ENCODE peak calls at places on chromosomes 4 and X, in six cellular contexts. M is neural progenitor cell; D is HCT116; A is IMR-90; G is CD4-positive, alpha-beta T cell; U is kidney. Y is an unnamed sample.

GRCh38 chr4:62500296-62500695 is 1300.2 kb downstream of the ADGRL3 start:
- DNase-seq in M (no peak), D (no peak), A (no peak), G (no peak), U (no peak), Y (no peak)

GRCh38 chrX:154444001-154444754 is at the start of gene FAM50A:
- DNase-seq in M (peak; percentile 86), D (no peak), A (peak; percentile 42), G (peak; percentile 54), U (peak; percentile 92), Y (peak; percentile 50)

GRCh38 chrX:49960061-49960460 is 37.7 kb downstream of the CLCN5 start:
- DNase-seq in M (no peak), D (no peak), A (no peak), G (no peak), U (no peak), Y (no peak)

GRCh38 chr4:184163813-184164212 is 53.9 kb downstream of the ENPP6 start:
- DNase-seq in M (peak; percentile 88), D (no peak), A (peak; percentile 6), G (no peak), U (no peak), Y (peak; percentile 64)

GRCh38 chr4:123755655-123756054 is 359.1 kb downstream of the SPRY1 start:
- DNase-seq in M (no peak), D (no peak), A (no peak), G (no peak), U (no peak), Y (no peak)

GRCh38 chr4:29453421-29453820 is 1266.7 kb upstream of the PCDH7 start:
- DNase-seq in M (no peak), D (no peak), A (no peak), G (no peak), U (no peak), Y (no peak)

GRCh38 chrX:9163153-9163790 is 129.3 kb upstream of the FAM9B start:
- DNase-seq in M (peak; percentile 2), D (no peak), A (peak; percentile 55), G (no peak), U (no peak), Y (no peak)

GRCh38 chr4:80097395-80098177 is 24.6 kb upstream of the ANTXR2 start:
- DNase-seq in M (no peak), D (no peak), A (peak; percentile 83), G (no peak), U (peak; percentile 49), Y (no peak)

GRCh38 chrX:418927-419729 is 32.4 kb upstream of the PPP2R3B start:
- DNase-seq in M (no peak), D (no peak), A (no peak), G (no peak), U (peak; percentile 68), Y (no peak)

GRCh38 chr4:73902038-73902637 is 32.9 kb downstream of the CXCL1 start:
- DNase-seq in M (no peak), D (no peak), A (peak; percentile 68), G (no peak), U (no peak), Y (no peak)

GRCh38 chr4:169256101-169256612 is 14.6 kb downstream of the SH3RF1 start:
- DNase-seq in M (no peak), D (no peak), A (peak; percentile 51), G (no peak), U (no peak), Y (no peak)

GRCh38 chr4:140330311-140330900 is 43.0 kb upstream of the SCOC start:
- DNase-seq in M (peak; percentile 45), D (peak; percentile 44), A (peak; percentile 55), G (no peak), U (no peak), Y (no peak)

GRCh38 chrX:134443461-134443860 is 16.5 kb upstream of the HPRT1 start:
- DNase-seq in M (no peak), D (no peak), A (no peak), G (no peak), U (no peak), Y (no peak)

GRCh38 chr4:12595986-12596385 is 888.2 kb downstream of the RAB28 start:
- DNase-seq in M (no peak), D (no peak), A (no peak), G (no peak), U (no peak), Y (no peak)

GRCh38 chr4:112325522-112325921 is 28.4 kb downstream of the ALPK1 start:
- DNase-seq in M (no peak), D (no peak), A (no peak), G (no peak), U (no peak), Y (no peak)

GRCh38 chr4:65241257-65241997 is 428.9 kb downstream of the EPHA5 start:
- DNase-seq in M (no peak), D (no peak), A (no peak), G (no peak), U (peak; percentile 29), Y (no peak)

GRCh38 chr4:173794662-173795061 is 264.6 kb upstream of the HAND2 start:
- DNase-seq in M (no peak), D (no peak), A (peak; percentile 85), G (no peak), U (no peak), Y (no peak)

GRCh38 chrX:119755981-119756533 is 2.3 kb upstream of the SOWAHD start:
- DNase-seq in M (no peak), D (no peak), A (peak; percentile 73), G (peak; percentile 21), U (no peak), Y (no peak)

GRCh38 chrX:100635989-100636320 is 651 bp downstream of the TSPAN6 start:
- DNase-seq in M (no peak), D (no peak), A (no peak), G (peak; percentile 1), U (no peak), Y (no peak)

GRCh38 chrX:27924261-27924660 is 57.0 kb downstream of the DCAF8L1 start:
- DNase-seq in M (no peak), D (no peak), A (peak; percentile 6), G (no peak), U (no peak), Y (no peak)

GRCh38 chrX:44244008-44244407 is 99.5 kb downstream of the EFHC2 start:
- DNase-seq in M (peak; percentile 28), D (peak; percentile 12), A (peak; percentile 29), G (no peak), U (no peak), Y (no peak)

GRCh38 chr4:147059064-147059731 is 113.5 kb upstream of the TTC29 start:
- DNase-seq in M (no peak), D (no peak), A (no peak), G (no peak), U (no peak), Y (no peak)

GRCh38 chr4:138519436-138519835 is 277.3 kb upstream of the SLC7A11 start:
- DNase-seq in M (no peak), D (no peak), A (no peak), G (no peak), U (no peak), Y (no peak)

GRCh38 chr4:141124224-141124623 is 9.0 kb downstream of the RNF150 start:
- DNase-seq in M (no peak), D (no peak), A (no peak), G (no peak), U (no peak), Y (no peak)

GRCh38 chr4:26022346-26022891 is 108.4 kb downstream of the SMIM20 start:
- DNase-seq in M (no peak), D (no peak), A (peak; percentile 80), G (no peak), U (no peak), Y (no peak)

GRCh38 chrX:10818651-10819050 is 198.3 kb upstream of the MID1 start:
- DNase-seq in M (no peak), D (no peak), A (no peak), G (no peak), U (no peak), Y (no peak)

GRCh38 chrX:10821293-10821692 is 200.9 kb upstream of the MID1 start:
- DNase-seq in M (no peak), D (no peak), A (no peak), G (no peak), U (no peak), Y (no peak)

DNA sequence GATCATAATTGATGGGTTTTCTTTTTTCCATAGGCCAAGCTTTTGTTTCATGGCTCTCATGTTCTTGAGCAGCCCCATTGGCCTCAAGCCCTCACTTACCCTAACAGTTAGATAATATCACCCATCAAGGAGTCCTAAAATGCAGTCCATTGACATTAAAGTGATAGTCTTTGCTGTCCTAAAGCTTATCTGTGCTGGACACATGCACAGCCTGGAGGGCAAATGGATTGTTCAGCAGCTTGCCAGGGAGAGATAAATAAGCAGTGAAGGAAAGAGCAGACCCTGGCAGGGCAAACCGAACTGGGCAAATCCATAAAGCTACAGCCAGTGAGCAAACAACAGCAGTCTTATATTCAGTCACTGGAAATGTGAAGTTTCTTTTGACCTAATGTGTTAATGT is 199.6 kb upstream of the MID1 start:
- DNase-seq in M (no peak), D (no peak), A (no peak), G (no peak), U (no peak), Y (no peak)
- TF ChIP-seq CTCF in M (no peak), D (no peak), A (no peak), G (no peak), U (no peak), Y (no peak)

DNA sequence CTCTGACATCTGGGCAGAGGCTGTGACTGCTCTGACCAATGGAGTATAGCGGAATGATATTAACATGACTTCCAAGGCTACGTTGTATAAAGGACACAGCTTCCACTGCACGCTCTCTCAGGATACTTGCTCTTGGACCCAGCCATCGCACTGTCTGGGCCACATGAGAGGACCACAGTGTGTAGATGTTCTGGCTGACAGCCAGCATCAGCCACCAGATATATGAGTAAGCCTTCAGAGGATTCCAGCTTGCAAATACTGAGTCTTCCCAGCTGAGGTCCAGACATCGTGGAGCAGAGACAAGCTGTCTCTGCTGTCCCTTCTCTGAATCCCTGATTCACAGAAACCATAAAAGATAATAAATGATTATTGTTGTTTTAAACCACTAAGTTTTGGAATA is 146.8 kb upstream of the USP9X start:
- DNase-seq in M (no peak), D (no peak), A (peak; percentile 46), G (no peak), U (no peak), Y (no peak)
- TF ChIP-seq CTCF in M (no peak), D (no peak), A (no peak), G (no peak), U (no peak), Y (no peak)

DNA sequence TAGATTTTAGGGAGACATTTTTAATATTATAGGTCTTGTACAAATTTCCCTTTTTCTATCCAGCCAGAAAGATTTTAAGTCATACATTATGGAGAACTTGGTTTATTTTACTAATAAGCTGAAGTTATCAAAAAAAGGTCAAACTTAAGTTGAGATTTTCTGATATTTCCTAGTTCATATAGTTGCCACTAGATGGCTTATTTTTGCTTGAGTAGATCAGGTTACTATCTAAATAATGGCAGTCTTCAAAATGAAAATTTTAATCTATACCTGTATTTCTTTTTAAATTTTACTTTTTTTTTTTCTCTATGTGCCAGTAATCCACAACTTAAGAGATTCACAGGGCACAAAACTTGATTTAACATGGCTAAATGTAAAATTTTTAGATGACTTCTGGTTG is 52.3 kb downstream of the USP9X start:
- DNase-seq in M (no peak), D (no peak), A (peak; percentile 19), G (no peak), U (no peak), Y (no peak)
- TF ChIP-seq CTCF in M (peak; percentile 51), D (no peak), A (peak; percentile 48), G (peak; percentile 35), U (no peak), Y (peak; percentile 51)

DNA sequence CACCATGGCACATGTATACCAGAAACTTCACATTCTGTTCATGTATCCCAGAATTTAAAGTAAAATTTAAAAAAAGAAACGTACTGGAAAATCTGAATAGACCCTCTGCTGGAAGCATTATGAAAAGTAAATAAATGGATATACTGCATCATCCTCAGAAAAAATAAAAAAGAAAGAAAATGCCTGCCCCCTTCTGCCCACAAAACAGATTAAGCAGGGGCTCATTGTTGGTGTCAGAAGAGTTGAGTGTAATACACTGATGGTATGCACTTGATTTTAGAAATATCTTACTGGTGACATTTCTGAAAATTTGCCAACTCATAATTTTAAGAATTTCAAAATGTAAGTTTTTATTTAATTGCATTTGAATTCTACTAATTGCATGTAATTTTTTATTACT is 77.8 kb downstream of the LRP2BP start:
- DNase-seq in M (no peak), D (no peak), A (no peak), G (no peak), U (no peak), Y (no peak)
- TF ChIP-seq CTCF in M (no peak), D (no peak), A (no peak), G (no peak), U (no peak), Y (no peak)